ENCODE peak calls at places on chromosomes 1 and 21, in ten cellular contexts. G is esophagus squamous epithelium; W is lung; Z is vagina; M is tibial nerve; F is upper lobe of right lung; S is naive thymus-derived CD4-positive, alpha-beta T cell; P is stomach; X is fibroblast of lung; Y is body of pancreas. N is an unnamed sample.

GRCh38 chr1:39181311-39181710 is 23.2 kb upstream of the MACF1 start:
- DNase-seq in G (no peak), W (no peak), Z (no peak), M (no peak), F (no peak), S (no peak), P (no peak), X (no peak), Y (no peak), N (no peak)

GRCh38 chr1:93471284-93471683 is 23.4 kb downstream of the FNBP1L start:
- DNase-seq in G (no peak), W (no peak), Z (no peak), M (no peak), F (no peak), S (no peak), P (no peak), X (no peak), Y (no peak), N (no peak)

GRCh38 chr1:32984090-32984828 is 19.6 kb upstream of the RNF19B start:
- DNase-seq in G (no peak), W (no peak), Z (no peak), M (no peak), F (no peak), S (no peak), P (no peak), X (peak), Y (no peak), N (no peak)

GRCh38 chr1:36771678-36772284 is 262.5 kb downstream of the GRIK3 start:
- DNase-seq in G (no peak), W (no peak), Z (no peak), M (no peak), F (peak), S (no peak), P (no peak), X (no peak), Y (no peak), N (no peak)

GRCh38 chr1:4755301-4756183 is 101.1 kb downstream of the AJAP1 start:
- DNase-seq in G (no peak), W (no peak), Z (no peak), M (no peak), F (no peak), S (no peak), P (no peak), X (no peak), Y (no peak), N (no peak)

GRCh38 chr1:230109871-230110667 is 43.0 kb downstream of the GALNT2 start:
- DNase-seq in G (no peak), W (no peak), Z (no peak), M (no peak), F (no peak), S (peak), P (peak), X (peak), Y (no peak), N (peak)

GRCh38 chr21:32403201-32403701 is 9.3 kb upstream of the EVA1C start:
- DNase-seq in G (no peak), W (peak), Z (no peak), M (no peak), F (no peak), S (peak), P (peak), X (peak), Y (peak), N (peak)

GRCh38 chr1:150874455-150875196 is 1.8 kb downstream of the ARNT start:
- DNase-seq in G (no peak), W (no peak), Z (no peak), M (no peak), F (no peak), S (no peak), P (no peak), X (peak), Y (no peak), N (no peak)

GRCh38 chr1:116724765-116725375 is 29.4 kb upstream of the CD2 start:
- DNase-seq in G (peak), W (peak), Z (no peak), M (no peak), F (no peak), S (peak), P (peak), X (peak), Y (peak), N (no peak)

GRCh38 chr1:242477944-242478343 is 46.6 kb downstream of the PLD5 start:
- DNase-seq in G (no peak), W (no peak), Z (no peak), M (no peak), F (no peak), S (no peak), P (no peak), X (no peak), Y (no peak), N (no peak)

GRCh38 chr1:197951089-197951488 is 33.9 kb downstream of the LHX9 start:
- DNase-seq in G (no peak), W (no peak), Z (no peak), M (no peak), F (no peak), S (no peak), P (no peak), X (no peak), Y (no peak), N (no peak)
- H3K27ac ChIP-seq in G (no peak), W (no peak), Z (no peak), M (no peak), F (no peak), S (no peak), P (no peak), X (no peak), Y (no peak), N (no peak)

GRCh38 chr1:154767315-154768240 is 102.5 kb downstream of the KCNN3 start:
- DNase-seq in G (no peak), W (no peak), Z (no peak), M (no peak), F (peak), S (no peak), P (no peak), X (peak), Y (no peak), N (no peak)
- H3K27ac ChIP-seq in G (no peak), W (peak), Z (no peak), M (no peak), F (no peak), S (no peak), P (no peak), X (no peak), Y (no peak), N (no peak)

GRCh38 chr21:42512346-42513034 is 1.2 kb upstream of the SLC37A1 start:
- DNase-seq in G (no peak), W (no peak), Z (no peak), M (no peak), F (no peak), S (no peak), P (no peak), X (no peak), Y (no peak), N (no peak)

GRCh38 chr21:42515708-42516502 is 2.3 kb downstream of the SLC37A1 start:
- DNase-seq in G (no peak), W (peak), Z (no peak), M (no peak), F (peak), S (no peak), P (no peak), X (no peak), Y (peak), N (no peak)

GRCh38 chr21:42513985-42514882 is 582 bp downstream of the SLC37A1 start:
- DNase-seq in G (no peak), W (no peak), Z (no peak), M (no peak), F (peak), S (peak), P (peak), X (no peak), Y (peak), N (peak)

GRCh38 chr21:42513151-42513984 is at the start of gene SLC37A1:
- DNase-seq in G (no peak), W (no peak), Z (no peak), M (no peak), F (peak), S (peak), P (peak), X (no peak), Y (no peak), N (peak)

DNA sequence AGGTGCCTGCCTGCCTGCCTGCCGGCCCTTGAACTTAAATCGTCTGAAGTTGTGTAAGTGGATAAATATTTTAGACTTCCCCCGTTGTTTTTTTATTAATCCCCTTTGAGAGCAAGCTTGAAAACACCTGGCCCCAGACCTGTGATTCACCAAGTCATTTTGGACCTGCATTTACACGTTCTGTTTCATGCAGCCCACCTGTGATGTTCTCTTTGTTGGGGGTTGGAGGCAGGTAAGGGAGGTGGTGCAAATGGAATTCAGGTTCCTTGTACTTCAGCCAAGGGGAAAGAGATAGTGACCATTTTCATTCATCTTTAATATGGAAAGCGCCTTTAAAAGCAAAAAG is 1.2 kb downstream of the SLC37A1 start:
- DNase-seq in G (no peak), W (no peak), Z (no peak), M (no peak), F (no peak), S (no peak), P (no peak), X (no peak), Y (no peak), N (no peak)
- H3K27ac ChIP-seq in G (peak), W (peak), Z (no peak), M (no peak), F (peak), S (peak), P (peak), X (no peak), Y (peak), N (no peak)

DNA sequence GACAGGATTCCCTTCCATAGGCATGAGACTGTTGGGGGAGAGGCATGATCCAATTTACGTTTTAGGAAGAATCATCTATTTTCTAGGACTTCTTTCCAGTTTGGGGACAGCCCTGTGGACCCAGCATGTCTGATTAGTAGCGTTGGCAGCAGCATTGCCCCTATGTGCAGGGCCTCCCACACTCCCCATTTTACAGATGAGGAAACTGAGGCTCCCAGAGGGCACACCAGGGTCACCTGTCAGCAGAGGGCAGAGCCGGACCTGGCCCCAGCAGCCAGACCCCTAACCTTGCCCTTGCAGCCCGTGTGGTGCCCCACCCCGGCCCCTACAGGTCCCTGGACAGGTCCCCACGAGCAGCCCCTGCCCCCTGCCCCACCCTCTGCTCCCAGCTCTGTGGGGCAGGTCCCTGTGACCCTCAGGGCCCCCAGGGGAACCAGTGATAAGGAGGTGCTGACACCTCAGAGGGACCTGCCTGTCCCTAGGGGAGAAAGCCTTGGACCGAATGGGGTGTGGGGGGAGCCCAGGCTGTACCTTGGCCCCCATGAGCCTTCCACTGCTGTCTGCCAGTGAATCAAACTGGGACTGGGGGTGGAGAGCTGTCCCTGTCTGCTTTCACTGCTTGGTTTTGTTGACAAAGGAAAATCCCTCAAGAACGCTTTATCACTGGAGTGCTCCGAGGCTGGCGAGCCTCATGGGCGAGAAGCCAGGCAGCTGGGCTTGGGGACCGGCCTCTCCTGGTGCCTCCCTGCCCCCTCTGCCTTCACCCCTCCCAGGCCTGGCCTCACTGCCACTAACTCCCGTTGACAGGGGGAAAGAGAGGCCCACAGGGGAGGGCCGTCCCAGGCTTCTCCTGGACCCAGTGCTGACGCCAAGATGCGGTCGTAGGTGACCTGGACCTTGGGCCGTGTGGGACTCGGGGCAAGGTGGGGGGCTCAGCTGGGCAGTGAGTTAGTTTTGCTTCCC is 39.4 kb upstream of the CCDC27 start:
- DNase-seq in G (no peak), W (no peak), Z (no peak), M (no peak), F (no peak), S (no peak), P (no peak), X (no peak), Y (no peak), N (no peak)
- H3K27ac ChIP-seq in G (peak), W (no peak), Z (no peak), M (no peak), F (no peak), S (no peak), P (no peak), X (no peak), Y (no peak), N (no peak)

GRCh38 chr1:65208577-65208976 is 60.6 kb downstream of the AK4 start:
- DNase-seq in G (no peak), W (no peak), Z (no peak), M (no peak), F (no peak), S (no peak), P (no peak), X (no peak), Y (no peak), N (no peak)
- H3K27ac ChIP-seq in G (no peak), W (no peak), Z (no peak), M (no peak), F (no peak), S (no peak), P (no peak), X (no peak), Y (no peak), N (no peak)

GRCh38 chr1:154433161-154433681 is 28.1 kb downstream of the IL6R start:
- DNase-seq in G (no peak), W (no peak), Z (no peak), M (no peak), F (no peak), S (no peak), P (no peak), X (peak), Y (no peak), N (no peak)
- H3K27ac ChIP-seq in G (peak), W (peak), Z (peak), M (no peak), F (peak), S (peak), P (peak), X (no peak), Y (no peak), N (peak)

GRCh38 chr21:16418663-16419062 is 688.9 kb downstream of the USP25 start:
- DNase-seq in G (no peak), W (no peak), Z (no peak), M (no peak), F (no peak), S (no peak), P (no peak), X (no peak), Y (no peak), N (no peak)
- H3K27ac ChIP-seq in G (peak), W (peak), Z (peak), M (peak), F (peak), S (no peak), P (peak), X (no peak), Y (peak), N (no peak)

DNA sequence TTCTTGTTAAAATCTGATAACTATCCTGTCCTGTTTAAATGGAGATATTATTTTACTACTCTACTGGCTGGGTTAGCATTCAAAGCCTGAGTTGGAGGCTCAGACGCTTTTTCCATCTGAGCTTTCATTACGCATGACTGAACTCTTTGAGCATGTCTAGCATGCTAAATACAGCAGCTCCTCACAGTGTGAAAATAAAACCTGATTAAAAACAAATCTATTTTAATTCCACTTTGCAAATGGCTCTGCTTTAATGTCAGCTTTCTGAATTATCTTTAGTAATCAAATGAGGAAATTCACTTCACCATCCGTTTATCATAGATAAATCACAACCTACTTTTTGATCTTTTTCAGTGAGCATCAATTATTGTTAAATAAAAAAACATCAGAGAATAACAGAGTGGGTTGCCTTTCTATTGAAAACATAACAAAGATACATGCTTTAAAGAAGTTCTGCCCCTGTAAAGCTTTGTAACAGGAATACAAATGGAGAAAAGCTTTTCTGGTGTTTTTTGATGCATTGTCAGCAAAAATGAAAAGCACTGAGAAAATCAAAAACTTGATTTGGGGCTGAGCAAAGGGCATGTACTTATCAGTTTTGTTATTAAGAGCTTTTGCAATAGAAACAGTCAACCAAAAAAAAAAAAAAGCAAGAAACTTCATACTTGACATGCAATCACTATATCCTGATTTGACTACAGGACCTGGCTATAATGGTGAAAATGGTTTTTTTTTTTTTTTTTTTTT is 3.5 kb upstream of the SPEN start:
- DNase-seq in G (no peak), W (no peak), Z (no peak), M (no peak), F (no peak), S (no peak), P (no peak), X (no peak), Y (no peak), N (no peak)
- H3K27ac ChIP-seq in G (no peak), W (no peak), Z (no peak), M (no peak), F (no peak), S (no peak), P (no peak), X (no peak), Y (no peak), N (no peak)

N was measured in HL-60.